ENCODE peak calls at places on chromosomes 11 and 22, in five cellular contexts. W, L, X, H and I are unnamed samples. For H3K4me1, the result is how much of the 10 kb centered on the place peaks cover.

GRCh38 chr11:35907648-35908431 is 36.0 kb upstream of the LDLRAD3 start:
- DNase-seq in W (no peak), L (no peak), X (peak), H (no peak), I (no peak)

GRCh38 chr22:17368727-17369552 is at the start of gene CECR2:
- DNase-seq in W (peak), L (peak), X (no peak), H (peak), I (peak)

GRCh38 chr11:44309483-44310197 is at the start of gene ALX4:
- DNase-seq in W (peak), L (peak), X (peak), H (peak), I (no peak)

GRCh38 chr11:102914238-102915043 is 39.7 kb upstream of the MMP12 start:
- DNase-seq in W (peak), L (peak), X (peak), H (peak), I (no peak)

GRCh38 chr22:26139320-26139719 is 29.9 kb upstream of the SEZ6L start:
- DNase-seq in W (no peak), L (peak), X (no peak), H (no peak), I (no peak)

GRCh38 chr11:102900346-102900745 is 25.6 kb upstream of the MMP12 start:
- DNase-seq in W (no peak), L (no peak), X (no peak), H (no peak), I (no peak)

GRCh38 chr22:30694171-30694637 is 470 bp upstream of the OSBP2 start:
- DNase-seq in W (peak), L (peak), X (peak), H (peak), I (no peak)

GRCh38 chr11:88411265-88411664 is 73.7 kb upstream of the CTSC start:
- DNase-seq in W (no peak), L (no peak), X (peak), H (no peak), I (no peak)

GRCh38 chr11:122850076-122850631 is 11.9 kb downstream of the CRTAM start:
- DNase-seq in W (no peak), L (no peak), X (no peak), H (peak), I (no peak)

GRCh38 chr11:70788247-70789022 is 390.1 kb downstream of the CTTN start:
- DNase-seq in W (no peak), L (no peak), X (peak), H (no peak), I (no peak)

GRCh38 chr22:49765091-49765771 is 62.4 kb downstream of the BRD1 start:
- DNase-seq in W (no peak), L (peak), X (no peak), H (no peak), I (no peak)

GRCh38 chr22:27717094-27717493 is 84.5 kb downstream of the MN1 start:
- DNase-seq in W (no peak), L (no peak), X (no peak), H (no peak), I (no peak)

GRCh38 chr22:38214248-38215056 is 12.7 kb downstream of the MAFF start:
- DNase-seq in W (peak), L (peak), X (no peak), H (peak), I (peak)

GRCh38 chr11:29679996-29680395 is 336.8 kb downstream of the KCNA4 start:
- DNase-seq in W (no peak), L (no peak), X (no peak), H (no peak), I (no peak)

GRCh38 chr22:24440718-24441405 is 13.5 kb downstream of the ADORA2A start:
- DNase-seq in W (no peak), L (peak), X (no peak), H (no peak), I (no peak)

GRCh38 chr11:105838668-105839403 is 183.2 kb downstream of the MSANTD4 start:
- DNase-seq in W (no peak), L (no peak), X (peak), H (peak), I (no peak)

GRCh38 chr11:121249039-121249663 is 43.4 kb upstream of the SC5D start:
- DNase-seq in W (peak), L (peak), X (peak), H (peak), I (peak)

GRCh38 chr11:48005133-48005532 is 24.8 kb downstream of the PTPRJ start:
- DNase-seq in W (no peak), L (no peak), X (no peak), H (no peak), I (no peak)

GRCh38 chr11:18578975-18579598 is 9.4 kb downstream of the UEVLD start:
- DNase-seq in W (no peak), L (no peak), X (peak), H (peak), I (no peak)

GRCh38 chr22:21712751-21713427 is 22.7 kb downstream of the YPEL1 start:
- DNase-seq in W (peak), L (peak), X (peak), H (peak), I (peak)

GRCh38 chr22:43100223-43100622 is 10.3 kb upstream of the BIK start:
- DNase-seq in W (no peak), L (no peak), X (no peak), H (no peak), I (no peak)

GRCh38 chr11:32500001-32500400 is 64.7 kb upstream of the WT1 start:
- DNase-seq in W (no peak), L (no peak), X (no peak), H (no peak), I (no peak)

GRCh38 chr22:46914481-46914880 is 152.0 kb downstream of the TBC1D22A start:
- DNase-seq in W (no peak), L (no peak), X (no peak), H (no peak), I (no peak)

GRCh38 chr11:132430352-132431091 is 1060.1 kb downstream of the NTM start:
- DNase-seq in W (peak), L (peak), X (no peak), H (no peak), I (no peak)

GRCh38 chr11:109480251-109480650 is 58.3 kb downstream of the C11orf87 start:
- DNase-seq in W (peak), L (no peak), X (no peak), H (peak), I (no peak)

GRCh38 chr11:80144932-80145612 is 704.2 kb upstream of the TENM4 start:
- DNase-seq in W (peak), L (no peak), X (no peak), H (no peak), I (no peak)

GRCh38 chr11:33376331-33377099 is 119.3 kb downstream of the HIPK3 start:
- DNase-seq in W (peak), L (peak), X (no peak), H (peak), I (peak)

GRCh38 chr11:7579226-7579825 is 65.5 kb downstream of the PPFIBP2 start:
- DNase-seq in W (no peak), L (no peak), X (no peak), H (no peak), I (no peak)
- H3K4me1 ChIP-seq in W (under half), L (half or more), X (under half), H (half or more), I (under half)

DNA sequence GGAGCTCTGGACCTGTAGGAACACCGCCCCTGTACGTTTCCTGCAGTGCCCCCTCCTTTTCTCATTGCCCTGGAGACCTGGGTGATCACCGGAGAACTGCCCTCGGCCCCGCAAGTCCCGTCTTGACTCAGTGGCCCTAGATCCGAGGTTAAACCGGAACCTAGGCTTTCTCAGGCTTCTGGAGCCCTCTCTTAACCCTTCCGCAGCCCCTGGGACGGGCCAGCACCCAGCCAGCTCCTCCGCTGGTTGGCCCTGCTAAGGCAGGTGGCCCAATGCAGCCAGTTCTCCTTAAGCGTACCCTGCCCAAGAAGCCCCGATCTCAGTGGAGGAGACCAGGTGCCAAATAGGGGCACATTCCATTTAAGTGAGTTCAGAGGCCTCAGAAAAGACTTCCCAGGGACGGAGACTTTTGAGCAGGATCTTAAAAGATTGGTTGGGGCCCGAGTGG is 771 bp downstream of the NLRX1 start:
- DNase-seq in W (peak), L (no peak), X (peak), H (peak), I (peak)
- TF ChIP-seq EZH2phosphoT487 in W (no peak), L (no peak), X (no peak), H (no peak), I (no peak)

GRCh38 chr11:130475426-130476053 is 27.1 kb downstream of the ADAMTS15 start:
- DNase-seq in W (no peak), L (peak), X (no peak), H (no peak), I (no peak)
- H3K4me1 ChIP-seq in W (under half), L (under half), X (under half), H (under half), I (under half)

GRCh38 chr22:23106906-23107367 is 34.9 kb downstream of the RSPH14 start:
- DNase-seq in W (no peak), L (no peak), X (no peak), H (no peak), I (no peak)

GRCh38 chr22:23107487-23108323 is 34.1 kb downstream of the RSPH14 start:
- DNase-seq in W (no peak), L (no peak), X (no peak), H (no peak), I (no peak)

GRCh38 chr22:23105304-23105703 is 35.0 kb downstream of the GNAZ start:
- DNase-seq in W (no peak), L (no peak), X (no peak), H (no peak), I (no peak)

GRCh38 chr22:23104109-23104971 is 34.0 kb downstream of the GNAZ start:
- DNase-seq in W (no peak), L (peak), X (no peak), H (no peak), I (no peak)

GRCh38 chr22:23105919-23106853 is 35.6 kb downstream of the RSPH14 start:
- DNase-seq in W (no peak), L (no peak), X (no peak), H (no peak), I (no peak)
- TF ChIP-seq EZH2phosphoT487 in W (no peak), L (no peak), X (no peak), H (no peak), I (no peak)

DNA sequence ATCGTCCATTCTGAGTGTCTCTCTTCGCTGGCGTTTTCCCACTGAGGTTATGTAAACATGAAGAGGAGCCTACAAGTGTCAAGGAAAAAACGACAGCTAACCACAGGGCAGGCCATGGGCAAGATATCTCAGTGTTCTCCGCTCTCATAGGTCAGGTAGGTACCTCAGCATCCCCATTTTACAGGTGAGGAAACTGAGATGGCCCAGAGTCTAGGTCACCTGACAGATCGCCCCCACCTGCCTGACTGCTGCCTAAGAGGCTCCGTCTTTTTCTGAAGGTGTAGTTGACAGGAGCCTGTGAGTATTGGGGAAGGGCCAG is 833 bp upstream of the NDUFA6 start:
- DNase-seq in W (no peak), L (no peak), X (no peak), H (no peak), I (peak)
- H3K4me1 ChIP-seq in W (under half), L (under half), X (under half), H (under half), I (under half)

GRCh38 chr22:29003552-29003951 is 58.1 kb downstream of the C22orf31 start:
- DNase-seq in W (no peak), L (no peak), X (no peak), H (no peak), I (no peak)

GRCh38 chr22:29006346-29006745 is 55.3 kb downstream of the C22orf31 start:
- DNase-seq in W (no peak), L (no peak), X (no peak), H (no peak), I (no peak)

GRCh38 chr22:29002603-29003002 is 59.0 kb downstream of the C22orf31 start:
- DNase-seq in W (no peak), L (peak), X (no peak), H (no peak), I (no peak)

GRCh38 chr22:29004647-29005371 is 56.8 kb downstream of the C22orf31 start:
- DNase-seq in W (peak), L (peak), X (no peak), H (peak), I (no peak)

DNA sequence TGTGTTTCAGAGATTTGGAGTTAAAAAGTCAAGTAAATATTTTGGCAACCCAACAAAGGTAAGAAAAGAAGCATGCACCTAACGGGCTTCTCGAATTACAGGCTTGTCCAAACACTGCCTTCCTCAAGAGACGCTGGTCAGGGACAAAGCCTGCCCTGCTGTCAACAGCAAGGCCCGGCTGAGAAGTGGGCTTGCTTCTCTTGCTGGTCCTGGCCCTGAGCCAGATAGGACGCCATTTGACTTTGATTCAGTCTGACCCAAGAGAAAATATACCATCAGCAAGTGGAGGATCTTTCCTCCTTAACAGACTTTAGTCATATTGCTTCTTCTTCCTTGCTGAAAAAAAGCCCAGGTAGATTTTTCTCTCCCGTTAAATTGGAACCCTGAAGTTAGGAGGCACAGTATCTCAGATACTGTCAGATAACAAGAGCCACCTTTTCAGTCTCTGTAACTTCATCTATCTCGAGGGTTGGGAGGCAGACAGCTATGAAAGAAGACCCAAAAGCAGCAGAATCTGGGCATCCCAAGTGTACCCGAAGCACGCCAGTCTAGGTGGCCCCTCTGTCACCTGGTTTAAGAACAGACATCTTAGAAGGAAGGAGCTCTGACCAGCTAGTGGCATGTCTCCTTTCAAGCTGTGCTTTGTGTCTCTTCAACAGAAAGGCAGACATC is 57.5 kb downstream of the C22orf31 start:
- DNase-seq in W (peak), L (no peak), X (peak), H (peak), I (no peak)
- TF ChIP-seq EZH2phosphoT487 in W (no peak), L (no peak), X (no peak), H (no peak), I (no peak)

GRCh38 chr11:64229959-64230208 is 464 bp upstream of the DNAJC4 start:
- DNase-seq in W (no peak), L (no peak), X (no peak), H (no peak), I (no peak)
- H3K4me1 ChIP-seq in W (under half), L (half or more), X (under half), H (under half), I (half or more)

DNA sequence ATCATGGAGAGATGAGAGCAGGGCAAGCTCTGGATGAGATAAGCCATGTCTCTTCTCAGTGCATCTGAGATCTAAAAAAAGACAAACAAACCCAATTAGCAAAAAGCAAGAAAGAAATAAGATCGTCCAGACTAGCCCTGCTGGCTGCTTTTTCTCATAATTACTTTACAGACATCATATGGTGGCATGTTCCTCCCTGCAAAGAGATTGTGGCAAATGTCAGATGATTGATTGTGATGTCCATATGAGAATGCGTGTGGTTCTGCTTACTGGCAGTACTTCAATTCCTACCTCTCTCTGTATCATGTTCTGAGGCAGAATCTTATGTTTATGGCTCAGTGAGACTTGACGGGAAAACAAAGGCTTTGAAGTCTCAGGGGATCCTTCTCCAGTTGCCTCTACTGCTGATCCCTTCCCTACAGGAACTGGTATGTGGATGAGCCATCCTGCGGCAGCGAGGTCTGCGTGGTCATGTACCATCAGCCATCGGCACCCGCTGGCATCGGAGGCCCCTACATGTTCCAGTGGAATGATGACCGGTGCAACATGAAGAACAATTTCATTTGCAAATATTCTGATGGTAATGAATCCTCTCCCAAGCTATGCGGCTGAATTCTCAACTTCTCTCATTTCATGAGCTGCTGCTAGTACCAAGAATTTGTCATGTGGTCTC is 8.8 kb downstream of the LAYN start:
- DNase-seq in W (no peak), L (peak), X (no peak), H (no peak), I (no peak)
- TF ChIP-seq EZH2phosphoT487 in W (no peak), L (no peak), X (no peak), H (no peak), I (no peak)